ENCODE peak calls at places on chromosomes 1 and 21, in ten cellular contexts. K is transverse colon; Y is astrocyte of the cerebellum; F is epithelial cell of esophagus; B is CD8-positive, alpha-beta T cell; T is heart left ventricle; Q is upper lobe of right lung; Z is BE2C; O is fibroblast of pulmonary artery; A is astrocyte of the spinal cord. X is an unnamed sample.

GRCh38 chr1:232040260-232040659 is 413.7 kb downstream of the DISC1 start:
- DNase-seq in Y (no peak), K (no peak), O (no peak), A (no peak), Z (no peak), Q (no peak), B (no peak), T (no peak), F (no peak), X (no peak)

GRCh38 chr1:232178191-232178590 is 451.7 kb downstream of the SIPA1L2 start:
- DNase-seq in B (no peak), A (no peak), O (no peak), Y (no peak), K (no peak), F (peak), Z (no peak), T (no peak), Q (no peak), X (no peak)

GRCh38 chr21:23638131-23638530 is 1969.2 kb downstream of the MRPL39 start:
- DNase-seq in T (no peak), B (no peak), Z (no peak), A (no peak), K (no peak), O (no peak), Y (no peak), F (no peak), Q (no peak), X (no peak)

GRCh38 chr1:247647864-247648263 is 31.7 kb downstream of the OR13G1 start:
- DNase-seq in Z (no peak), Q (no peak), A (peak), Y (no peak), F (no peak), T (no peak), O (no peak), K (peak), B (no peak), X (no peak)

GRCh38 chr1:53390261-53390660 is 62.4 kb upstream of the LRP8 start:
- DNase-seq in Y (no peak), Z (no peak), A (no peak), T (no peak), B (no peak), O (no peak), K (peak), F (no peak), Q (no peak), X (no peak)

GRCh38 chr1:43134640-43135039 is 37.5 kb downstream of the EBNA1BP2 start:
- DNase-seq in T (no peak), O (no peak), B (no peak), Z (no peak), Y (no peak), A (no peak), Q (no peak), K (no peak), F (no peak), X (no peak)

GRCh38 chr1:58358311-58358710 is 188.2 kb downstream of the OMA1 start:
- DNase-seq in Y (no peak), Z (no peak), T (no peak), Q (no peak), O (peak), K (no peak), A (peak), B (no peak), F (peak), X (peak)

GRCh38 chr1:51784997-51785421 is 93.5 kb downstream of the NRDC start:
- DNase-seq in Z (no peak), K (no peak), B (no peak), Y (no peak), T (no peak), Q (no peak), A (no peak), O (peak), F (no peak), X (peak)

GRCh38 chr1:232472485-232473041 is 157.4 kb downstream of the SIPA1L2 start:
- DNase-seq in A (peak), Y (no peak), K (no peak), Q (no peak), B (no peak), Z (no peak), F (no peak), O (peak), T (no peak), X (peak)

GRCh38 chr1:41387667-41388091 is 26.4 kb downstream of the FOXO6 start:
- DNase-seq in T (peak), A (peak), Y (peak), K (peak), O (peak), Z (peak), B (no peak), F (peak), Q (peak), X (peak)

GRCh38 chr1:18203645-18204044 is 96.0 kb downstream of the IGSF21 start:
- DNase-seq in A (no peak), Z (no peak), Q (no peak), F (no peak), O (no peak), B (no peak), T (no peak), Y (no peak), K (no peak), X (no peak)

GRCh38 chr1:6646499-6647148 is 22.0 kb downstream of the THAP3 start:
- DNase-seq in O (peak), T (peak), Y (peak), Q (no peak), B (peak), K (no peak), F (peak), A (peak), Z (no peak), X (peak)

GRCh38 chr21:21200103-21200938 is 202.1 kb downstream of the NCAM2 start:
- DNase-seq in Q (no peak), F (peak), A (peak), Z (no peak), T (peak), O (peak), Y (peak), K (peak), B (no peak), X (peak)

GRCh38 chr1:240734001-240734400 is 122.0 kb upstream of the GREM2 start:
- DNase-seq in B (no peak), T (no peak), Z (no peak), F (no peak), K (no peak), O (no peak), Q (no peak), A (no peak), Y (no peak), X (no peak)

GRCh38 chr1:57633055-57633454 is 209.2 kb upstream of the DAB1 start:
- DNase-seq in F (no peak), T (no peak), B (no peak), Q (no peak), A (no peak), Z (no peak), O (no peak), Y (no peak), K (no peak), X (no peak)

GRCh38 chr1:199151634-199152429 is 513.0 kb downstream of the PTPRC start:
- DNase-seq in Y (no peak), K (no peak), B (no peak), F (no peak), A (no peak), Q (no peak), O (no peak), Z (no peak), T (no peak), X (no peak)
- H3K4me3 ChIP-seq in Y (no peak), K (no peak), B (no peak), F (no peak), A (no peak), Q (no peak), O (no peak), Z (no peak), T (no peak), X (no peak)

DNA sequence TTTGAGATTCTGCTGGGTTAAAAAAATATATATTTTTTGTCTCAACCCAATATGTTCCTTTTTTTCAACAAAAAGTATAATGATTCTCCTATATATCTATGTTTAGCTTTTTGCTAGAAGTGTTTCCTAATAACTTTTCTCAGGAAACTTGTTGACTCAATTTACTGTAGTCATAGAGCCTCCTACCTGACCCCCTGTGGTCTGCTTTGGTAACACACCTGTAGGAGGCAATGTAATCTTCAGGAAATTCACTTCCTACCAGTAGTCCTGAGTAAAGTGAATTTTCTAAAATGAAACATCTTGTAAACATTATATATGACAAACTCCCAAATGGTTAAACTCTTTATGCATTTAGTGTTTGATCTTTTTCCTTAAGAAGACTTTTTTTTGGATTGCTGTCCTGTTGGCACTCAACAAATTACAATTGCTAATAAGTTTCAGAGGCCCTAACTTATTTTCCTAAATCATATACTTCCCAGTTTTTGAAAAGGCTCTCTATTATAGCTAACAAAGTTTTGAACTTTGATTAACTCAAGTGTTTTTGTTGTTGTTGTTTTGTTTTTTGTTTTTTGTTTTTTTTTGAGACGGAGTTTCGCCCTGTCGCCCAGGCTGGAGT is 118.3 kb downstream of the OLFML2B start:
- DNase-seq in A (no peak), K (peak), O (peak), Z (peak), Y (no peak), F (peak), T (no peak), Q (no peak), B (no peak), X (peak)
- TF ChIP-seq CTCF in A (peak), K (peak), O (peak), Z (peak), Y (peak), F (peak), T (peak), Q (peak), B (peak), X (peak)

GRCh38 chr1:183842817-183843187 is 37.9 kb downstream of the RGL1 start:
- DNase-seq in Y (no peak), F (no peak), Q (no peak), T (no peak), B (no peak), A (no peak), K (no peak), O (no peak), Z (no peak), X (no peak)

GRCh38 chr1:183841950-183842816 is 37.3 kb downstream of the RGL1 start:
- DNase-seq in T (peak), B (no peak), Y (peak), F (peak), K (peak), O (peak), A (peak), Q (no peak), Z (peak), X (peak)

GRCh38 chr1:183840140-183840539 is 35.2 kb downstream of the RGL1 start:
- DNase-seq in Y (no peak), F (peak), O (peak), B (no peak), A (peak), T (no peak), K (no peak), Q (no peak), Z (no peak), X (peak)

GRCh38 chr1:183844806-183845205 is 39.9 kb downstream of the RGL1 start:
- DNase-seq in A (no peak), F (no peak), T (no peak), O (no peak), K (no peak), Q (no peak), Y (no peak), B (no peak), Z (no peak), X (no peak)

GRCh38 chr1:183841550-183841949 is 36.6 kb downstream of the RGL1 start:
- DNase-seq in Z (no peak), O (no peak), Q (no peak), K (no peak), F (peak), T (no peak), Y (no peak), B (no peak), A (no peak), X (peak)
- H3K4me3 ChIP-seq in Z (no peak), O (no peak), Q (no peak), K (no peak), F (no peak), T (no peak), Y (no peak), B (no peak), A (no peak), X (no peak)

DNA sequence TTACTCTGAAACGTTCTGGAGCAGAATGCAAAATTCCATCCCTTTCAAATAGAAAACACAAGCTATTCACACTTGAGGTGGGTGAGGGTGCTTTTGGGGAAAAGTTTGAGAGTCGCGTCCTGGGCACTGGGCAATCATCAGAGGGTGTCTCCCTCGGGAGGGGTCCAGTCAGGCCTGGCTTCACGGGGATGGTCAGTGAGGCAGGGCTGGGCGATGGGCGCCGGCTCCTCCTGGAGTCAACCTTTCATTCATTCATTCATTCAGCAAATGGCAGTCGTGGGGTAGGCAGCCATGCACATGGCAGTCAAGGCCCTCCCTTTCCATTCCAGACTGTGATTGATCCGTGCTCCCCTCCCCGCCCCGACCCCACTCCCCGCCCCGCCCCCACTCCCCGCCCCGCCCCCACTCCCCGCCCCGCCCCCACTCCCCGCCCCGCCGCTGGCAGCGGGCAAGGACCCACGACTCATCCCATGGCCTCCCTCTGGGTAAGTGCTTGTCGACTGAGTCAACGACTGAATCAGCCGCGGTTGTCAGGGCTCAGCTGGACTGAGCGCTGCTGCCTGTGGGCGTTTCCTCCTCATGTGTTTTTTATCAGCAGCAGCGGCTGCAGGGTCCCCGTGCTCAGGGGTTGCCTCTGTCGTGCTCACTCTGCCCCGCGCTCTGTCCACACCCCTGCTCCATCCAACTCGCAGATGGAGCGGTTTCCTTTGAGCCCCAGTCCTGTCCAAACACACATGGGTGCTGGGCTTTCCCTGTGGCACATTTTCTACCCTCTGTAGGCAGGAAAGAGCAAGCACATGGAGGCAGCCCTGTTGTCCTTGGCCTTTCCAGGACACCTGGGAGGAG is 12.5 kb upstream of the SPSB1 start:
- DNase-seq in T (no peak), Y (peak), B (no peak), Z (peak), O (peak), K (peak), Q (no peak), F (peak), A (peak), X (peak)
- TF ChIP-seq CTCF in T (no peak), Y (no peak), B (no peak), Z (no peak), O (no peak), K (no peak), Q (no peak), F (no peak), A (peak), X (no peak)

GRCh38 chr1:27521336-27522147 is 31.6 kb upstream of the WASF2 start:
- DNase-seq in A (no peak), T (peak), Q (no peak), Z (no peak), F (no peak), K (no peak), B (peak), O (no peak), Y (no peak), X (no peak)

GRCh38 chr1:27522148-27522859 is 32.3 kb upstream of the WASF2 start:
- DNase-seq in B (peak), Z (no peak), K (no peak), Q (no peak), O (no peak), Y (no peak), T (no peak), A (peak), F (peak), X (no peak)

GRCh38 chr1:27523666-27524020 is 33.7 kb upstream of the WASF2 start:
- DNase-seq in T (no peak), Q (no peak), A (no peak), F (no peak), Y (no peak), K (no peak), B (no peak), Z (no peak), O (no peak), X (no peak)

GRCh38 chr1:27520651-27521050 is 30.7 kb upstream of the WASF2 start:
- DNase-seq in B (no peak), A (no peak), Q (no peak), Y (no peak), Z (no peak), O (no peak), F (no peak), K (no peak), T (no peak), X (no peak)

GRCh38 chr1:27522860-27523665 is 33.1 kb upstream of the WASF2 start:
- DNase-seq in Q (no peak), F (no peak), B (peak), O (peak), T (peak), Y (no peak), K (no peak), A (no peak), Z (peak), X (peak)
- H3K4me3 ChIP-seq in Q (peak), F (no peak), B (peak), O (no peak), T (no peak), Y (no peak), K (peak), A (peak), Z (no peak), X (no peak)

GRCh38 chr1:84773195-84773594 is 82.9 kb upstream of the SSX2IP start:
- DNase-seq in O (no peak), T (no peak), F (peak), Z (no peak), B (no peak), A (no peak), Y (no peak), Q (no peak), K (no peak), X (no peak)

GRCh38 chr1:84772428-84772943 is 82.2 kb upstream of the SSX2IP start:
- DNase-seq in T (peak), B (peak), Q (no peak), K (peak), O (peak), A (peak), Z (peak), Y (peak), F (peak), X (peak)

GRCh38 chr1:84776639-84777038 is 86.4 kb upstream of the SSX2IP start:
- DNase-seq in K (no peak), A (peak), T (no peak), F (peak), Y (no peak), Q (no peak), Z (no peak), B (no peak), O (no peak), X (no peak)

GRCh38 chr1:84773933-84774497 is 83.8 kb upstream of the SSX2IP start:
- DNase-seq in B (no peak), O (no peak), Z (no peak), F (no peak), K (no peak), T (no peak), Q (no peak), A (no peak), Y (no peak), X (no peak)

DNA sequence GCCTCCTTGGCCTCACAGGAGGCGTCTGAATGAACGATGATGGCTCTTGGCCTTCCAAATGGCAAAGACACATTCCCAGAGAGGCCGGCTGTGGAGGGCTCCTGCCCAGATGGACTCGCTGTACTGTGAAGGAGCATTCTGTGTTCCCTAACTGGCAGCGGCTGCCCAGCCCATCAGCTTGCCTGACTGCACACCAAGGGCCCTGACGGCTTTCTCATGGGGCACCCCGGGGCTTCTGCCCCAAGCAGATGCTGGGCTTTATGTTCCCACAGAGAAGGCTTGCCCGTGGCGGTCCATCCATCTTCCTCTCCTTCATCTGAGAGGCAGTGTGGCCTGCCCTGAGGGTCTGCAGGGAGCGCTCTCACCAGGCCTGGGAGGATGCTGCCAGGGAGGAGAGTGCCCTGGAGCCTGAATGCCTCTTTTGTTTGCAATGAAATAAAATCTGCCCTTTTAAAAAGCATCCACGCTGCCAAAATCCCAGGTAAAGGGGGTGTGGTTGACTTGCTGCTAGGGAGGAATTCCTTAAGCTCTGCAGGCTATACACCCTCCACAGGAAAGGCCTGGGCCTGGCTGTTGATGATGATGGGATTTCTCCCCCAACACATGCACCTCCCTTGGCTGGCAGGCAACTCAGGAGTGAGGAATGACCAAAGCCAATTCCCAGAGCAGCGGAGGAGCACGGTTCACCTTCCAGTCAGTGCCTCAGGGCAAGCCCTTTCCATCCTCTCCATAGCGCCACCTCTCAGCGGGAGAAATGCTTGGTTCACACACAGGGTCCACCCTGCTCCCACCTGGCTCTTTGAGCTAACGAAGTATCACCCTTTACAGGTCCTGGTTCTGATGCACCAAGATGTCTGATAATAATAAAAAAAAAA is 84.7 kb upstream of the SSX2IP start:
- DNase-seq in T (no peak), Z (peak), A (no peak), O (no peak), Q (no peak), Y (no peak), B (no peak), K (no peak), F (no peak), X (no peak)
- TF ChIP-seq CTCF in T (no peak), Z (no peak), A (no peak), O (no peak), Q (no peak), Y (no peak), B (no peak), K (no peak), F (no peak), X (no peak)

DNA sequence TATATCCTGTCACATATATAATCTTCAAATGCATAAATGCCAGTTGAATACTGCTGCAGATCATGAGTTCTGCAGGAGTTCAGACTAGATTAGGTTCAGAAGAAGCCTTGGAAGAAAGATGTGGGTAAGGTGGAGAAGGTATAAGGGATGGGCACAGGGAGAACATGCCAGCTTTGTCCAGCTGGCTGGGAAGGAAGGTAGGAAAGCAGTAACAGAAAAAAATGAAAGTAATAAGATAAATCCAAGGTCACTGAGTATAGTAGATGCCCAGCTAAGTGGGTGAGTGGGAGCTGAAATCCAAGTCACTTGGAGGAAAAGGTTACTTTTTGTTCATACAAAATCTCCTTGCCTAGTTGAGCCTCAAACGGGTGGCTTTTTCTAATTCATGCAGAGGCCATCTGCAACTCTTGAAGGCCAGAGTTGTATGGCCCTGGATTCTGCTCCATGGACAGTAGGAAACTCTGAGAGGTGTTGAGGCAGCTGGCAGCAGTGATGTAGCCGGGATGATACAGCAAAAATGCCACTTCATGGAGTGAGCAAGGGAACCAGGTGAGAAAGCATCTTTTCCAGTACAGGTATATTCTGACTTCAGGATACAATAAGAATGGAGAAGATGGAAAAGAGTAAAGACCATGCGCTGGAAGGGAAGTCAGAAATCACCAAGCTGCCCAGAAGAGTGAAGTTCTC is 3.4 kb downstream of the RCSD1 start:
- DNase-seq in O (no peak), B (no peak), Y (no peak), Z (no peak), T (no peak), Q (no peak), F (no peak), K (no peak), A (no peak), X (no peak)
- H3K4me3 ChIP-seq in O (no peak), B (peak), Y (no peak), Z (no peak), T (no peak), Q (no peak), F (no peak), K (peak), A (no peak), X (no peak)

X was measured in choroid plexus epithelial cell.